ENCODE peak calls at places on chromosomes 5 and 9, in ten cellular contexts. Q is fibroblast of mammary gland, Z is A673, G is endothelial cell of umbilical vein, W is uterus, N is vagina, F is GM10248, L is kidney, X is astrocyte, A is RWPE1. P is an unnamed sample.

GRCh38 chr5:52760695-52761366 is 26.9 kb upstream of the ITGA1 start:
- DNase-seq in Q (no peak), Z (no peak), G (no peak), W (no peak), N (no peak), F (no peak), L (no peak), X (no peak), A (no peak), P (no peak)

GRCh38 chr9:126158591-126159519 is 167.8 kb upstream of the MVB12B start:
- DNase-seq in Q (no peak), Z (no peak), G (no peak), W (no peak), N (peak; percentile 70), F (peak; percentile 4), L (no peak), X (no peak), A (no peak), P (no peak)

GRCh38 chr5:158701406-158702177 is 398.1 kb downstream of the EBF1 start:
- DNase-seq in Q (peak; percentile 77), Z (no peak), G (no peak), W (no peak), N (no peak), F (no peak), L (no peak), X (peak; percentile 45), A (peak; percentile 65), P (no peak)

GRCh38 chr9:134933076-134933659 is 15.5 kb upstream of the FCN1 start:
- DNase-seq in Q (no peak), Z (no peak), G (no peak), W (no peak), N (no peak), F (no peak), L (peak; percentile 37), X (no peak), A (no peak), P (no peak)

GRCh38 chr9:85610074-85610855 is 131.5 kb downstream of the AGTPBP1 start:
- DNase-seq in Q (peak; percentile 83), Z (peak; percentile 75), G (peak; percentile 74), W (no peak), N (no peak), F (peak; percentile 74), L (no peak), X (peak; percentile 57), A (peak; percentile 92), P (no peak)

GRCh38 chr9:124660341-124660801 is 110.7 kb downstream of the NR6A1 start:
- DNase-seq in Q (peak; percentile 48), Z (peak; percentile 72), G (peak; percentile 87), W (no peak), N (no peak), F (no peak), L (no peak), X (peak; percentile 78), A (peak; percentile 48), P (no peak)

GRCh38 chr5:137808503-137809135 is 54.5 kb upstream of the HNRNPA0 start:
- DNase-seq in Q (peak; percentile 21), Z (peak; percentile 19), G (no peak), W (no peak), N (no peak), F (no peak), L (no peak), X (peak; percentile 7), A (peak; percentile 26), P (no peak)

GRCh38 chr5:105745111-105745510 is 1925.6 kb downstream of the EFNA5 start:
- DNase-seq in Q (no peak), Z (no peak), G (no peak), W (no peak), N (no peak), F (no peak), L (no peak), X (no peak), A (no peak), P (no peak)

GRCh38 chr5:116084231-116084630 is 594 bp upstream of the COMMD10 start:
- DNase-seq in Q (peak; percentile 35), Z (no peak), G (no peak), W (no peak), N (no peak), F (peak; percentile 42), L (no peak), X (peak; percentile 14), A (peak; percentile 69), P (no peak)

GRCh38 chr5:134007581-134008256 is 2.9 kb upstream of the VDAC1 start:
- DNase-seq in Q (peak; percentile 51), Z (peak; percentile 37), G (no peak), W (no peak), N (no peak), F (no peak), L (no peak), X (no peak), A (peak; percentile 53), P (no peak)

GRCh38 chr5:34524123-34524522 is 132.0 kb upstream of the RAI14 start:
- DNase-seq in Q (peak; percentile 91), Z (no peak), G (peak; percentile 82), W (no peak), N (no peak), F (no peak), L (no peak), X (peak; percentile 68), A (peak; percentile 37), P (no peak)

GRCh38 chr5:135977375-135977928 is 22.7 kb upstream of the LECT2 start:
- DNase-seq in Q (no peak), Z (peak; percentile 76), G (peak; percentile 85), W (no peak), N (no peak), F (peak; percentile 50), L (peak; percentile 82), X (peak; percentile 61), A (no peak), P (no peak)

GRCh38 chr5:87754009-87754757 is 341.5 kb upstream of the CCNH start:
- DNase-seq in Q (no peak), Z (peak; percentile 32), G (no peak), W (no peak), N (no peak), F (no peak), L (no peak), X (no peak), A (no peak), P (no peak)

GRCh38 chr5:143153332-143154119 is 250.0 kb downstream of the NR3C1 start:
- DNase-seq in Q (peak; percentile 78), Z (no peak), G (peak; percentile 10), W (peak; percentile 78), N (no peak), F (no peak), L (peak; percentile 72), X (peak; percentile 90), A (no peak), P (no peak)

GRCh38 chr5:83474170-83474796 is 2.7 kb downstream of the VCAN start:
- DNase-seq in Q (peak; percentile 91), Z (peak; percentile 80), G (no peak), W (peak; percentile 83), N (no peak), F (peak; percentile 72), L (peak; percentile 96), X (peak; percentile 93), A (peak; percentile 89), P (no peak)

GRCh38 chr5:1523480-1523792 is 324 bp downstream of the LPCAT1 start:
- DNase-seq in Q (no peak), Z (no peak), G (no peak), W (no peak), N (no peak), F (no peak), L (no peak), X (no peak), A (no peak), P (no peak)

GRCh38 chr5:158727771-158728311 is 371.9 kb downstream of the EBF1 start:
- DNase-seq in Q (peak; percentile 67), Z (no peak), G (peak; percentile 9), W (peak; percentile 83), N (no peak), F (no peak), L (peak; percentile 83), X (no peak), A (no peak), P (no peak)

GRCh38 chr9:8764041-8764440 is 964.5 kb upstream of the DMAC1 start:
- DNase-seq in Q (peak; percentile 75), Z (no peak), G (no peak), W (no peak), N (no peak), F (no peak), L (no peak), X (peak; percentile 7), A (no peak), P (no peak)

GRCh38 chr9:123360161-123361085 is 4.4 kb downstream of the CRB2 start:
- DNase-seq in Q (no peak), Z (no peak), G (no peak), W (peak; percentile 66), N (no peak), F (peak; percentile 84), L (no peak), X (no peak), A (no peak), P (peak; percentile 44)

GRCh38 chr5:69265931-69266330 is 31.2 kb downstream of the CDK7 start:
- DNase-seq in Q (no peak), Z (peak; percentile 23), G (no peak), W (no peak), N (no peak), F (no peak), L (no peak), X (no peak), A (no peak), P (no peak)
- TF ChIP-seq CTCF in Q (peak; percentile 23), Z (peak; percentile 49), G (peak; percentile 9), W (no peak), N (no peak), F (peak; percentile 30), L (no peak), X (no peak), A (peak; percentile 26), P (no peak)

DNA sequence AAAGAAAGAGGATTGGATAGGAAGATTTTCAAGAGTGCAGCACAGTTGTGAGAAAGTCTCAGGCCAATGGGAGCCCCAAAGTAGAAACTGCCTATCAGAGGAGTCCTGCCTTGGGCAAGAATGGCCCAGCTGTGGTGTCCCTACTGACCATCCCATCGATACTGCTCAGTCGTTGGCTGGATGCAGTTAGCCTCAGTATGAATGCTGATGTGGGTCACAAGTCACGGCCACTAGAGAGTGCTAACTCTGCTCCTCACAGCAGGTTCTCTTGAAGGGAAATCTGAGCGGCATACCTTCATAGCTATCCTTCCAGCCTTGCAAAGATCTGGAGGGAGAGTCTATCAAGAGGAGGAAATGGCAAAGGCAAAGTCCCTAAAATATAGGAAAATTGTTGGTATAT is 11.6 kb upstream of the CETN3 start:
- DNase-seq in Q (peak; percentile 6), Z (no peak), G (peak; percentile 7), W (no peak), N (no peak), F (no peak), L (no peak), X (no peak), A (no peak), P (no peak)
- TF ChIP-seq CTCF in Q (no peak), Z (no peak), G (no peak), W (no peak), N (no peak), F (peak; percentile 30), L (peak; percentile 16), X (peak; percentile 3), A (peak; percentile 14), P (no peak)

GRCh38 chr5:141382469-141383294 is at the start of gene PCDHGA7:
- DNase-seq in Q (peak; percentile 54), Z (peak; percentile 68), G (peak; percentile 34), W (no peak), N (no peak), F (peak; percentile 47), L (no peak), X (peak; percentile 30), A (peak; percentile 43), P (no peak)
- TF ChIP-seq CTCF in Q (peak; percentile 60), Z (peak; percentile 56), G (peak; percentile 35), W (no peak), N (no peak), F (peak; percentile 36), L (peak; percentile 18), X (peak; percentile 43), A (peak; percentile 61), P (no peak)

GRCh38 chr9:114263853-114264510 is 58.9 kb upstream of the ORM1 start:
- DNase-seq in Q (no peak), Z (no peak), G (no peak), W (no peak), N (no peak), F (no peak), L (no peak), X (no peak), A (no peak), P (no peak)
- TF ChIP-seq CTCF in Q (no peak), Z (peak; percentile 27), G (no peak), W (no peak), N (no peak), F (peak; percentile 2), L (no peak), X (no peak), A (no peak), P (no peak)